ENCODE peak calls at places on chromosomes 4 and X, in ten cellular contexts. M, C, I, K, W, Q, D, G, S and H are unnamed samples.

GRCh38 chr4:75180217-75180616 is 247.3 kb downstream of the PARM1 start:
- DNase-seq in S (no peak), D (no peak), C (no peak), G (no peak), K (no peak), I (no peak), Q (no peak), M (no peak), W (no peak), H (no peak)

GRCh38 chr4:55503164-55503563 is 43.5 kb downstream of the CLOCK start:
- DNase-seq in D (peak; percentile 62), G (peak; percentile 70), M (no peak), I (no peak), K (no peak), C (no peak), Q (no peak), W (no peak), S (no peak), H (no peak)

GRCh38 chr4:98685225-98686045 is 27.0 kb upstream of the TSPAN5 start:
- DNase-seq in D (no peak), S (no peak), K (no peak), G (no peak), Q (peak; percentile 53), W (no peak), M (no peak), C (no peak), I (no peak), H (no peak)

GRCh38 chr4:184318852-184319251 is 101.2 kb upstream of the ENPP6 start:
- DNase-seq in Q (peak; percentile 66), S (no peak), D (no peak), G (no peak), K (no peak), C (no peak), W (no peak), I (no peak), M (no peak), H (no peak)

GRCh38 chr4:113534698-113535097 is 226.8 kb downstream of the CAMK2D start:
- DNase-seq in G (no peak), Q (no peak), S (no peak), K (no peak), D (peak; percentile 67), C (no peak), I (no peak), W (no peak), M (no peak), H (no peak)

GRCh38 chrX:45806410-45807121 is 605.9 kb upstream of the DIPK2B start:
- DNase-seq in W (no peak), M (no peak), K (no peak), C (peak; percentile 40), G (peak; percentile 69), Q (no peak), D (peak; percentile 74), I (no peak), S (no peak), H (no peak)

GRCh38 chr4:174828845-174829701 is at the start of gene GLRA3:
- DNase-seq in M (no peak), W (peak; percentile 67), C (peak; percentile 89), K (peak; percentile 44), G (peak; percentile 17), Q (no peak), D (peak; percentile 70), S (peak; percentile 11), I (peak; percentile 67), H (peak; percentile 81)

GRCh38 chr4:185912779-185913178 is 100.8 kb upstream of the SORBS2 start:
- DNase-seq in Q (no peak), G (peak; percentile 33), K (no peak), W (no peak), C (no peak), D (peak; percentile 73), S (no peak), M (no peak), I (no peak), H (no peak)

GRCh38 chr4:629636-629915 is 4.2 kb downstream of the PDE6B start:
- DNase-seq in M (no peak), K (no peak), I (no peak), G (no peak), W (peak; percentile 28), C (no peak), D (no peak), S (no peak), Q (no peak), H (no peak)

GRCh38 chr4:183960021-183960420 is 54.9 kb downstream of the STOX2 start:
- DNase-seq in K (no peak), I (peak; percentile 17), W (no peak), G (peak; percentile 56), M (no peak), D (peak; percentile 19), C (peak; percentile 34), S (peak; percentile 21), Q (no peak), H (no peak)

GRCh38 chrX:63656871-63657580 is 128.0 kb downstream of the ARHGEF9 start:
- DNase-seq in K (peak; percentile 54), W (no peak), C (no peak), G (peak; percentile 19), S (peak; percentile 4), I (no peak), M (peak; percentile 20), D (peak; percentile 39), Q (no peak), H (no peak)

GRCh38 chrX:11664211-11664888 is 1.4 kb downstream of the ARHGAP6 start:
- DNase-seq in G (no peak), I (no peak), C (peak; percentile 14), W (no peak), Q (no peak), K (peak; percentile 38), D (peak; percentile 36), M (no peak), S (peak; percentile 21), H (no peak)

GRCh38 chr4:60926624-60927023 is 273.5 kb upstream of the ADGRL3 start:
- DNase-seq in S (no peak), Q (no peak), W (no peak), G (no peak), K (no peak), M (no peak), D (no peak), C (no peak), I (no peak), H (no peak)

GRCh38 chr4:173525118-173526033 is 4.7 kb downstream of the HAND2 start:
- DNase-seq in Q (peak; percentile 92), G (no peak), C (peak; percentile 59), D (peak; percentile 52), M (no peak), I (no peak), W (no peak), S (peak; percentile 56), K (peak; percentile 43), H (peak; percentile 66)

GRCh38 chr4:89142691-89143669 is 31.6 kb downstream of the TIGD2 start:
- DNase-seq in G (no peak), D (no peak), I (no peak), S (no peak), Q (no peak), M (no peak), C (no peak), K (no peak), W (no peak), H (no peak)

GRCh38 chr4:39326468-39326960 is 39.6 kb downstream of the RFC1 start:
- DNase-seq in Q (no peak), D (no peak), I (no peak), K (no peak), M (no peak), W (no peak), S (no peak), C (no peak), G (no peak), H (no peak)
- H3K4me1 ChIP-seq in Q (no peaks in the 10 kb centered on the region), D (peaks cover 11% of the 10 kb centered on the region), I (peaks cover 21% of the 10 kb centered on the region), K (no peaks in the 10 kb centered on the region), M (no peaks in the 10 kb centered on the region), W (no peaks in the 10 kb centered on the region), S (no peaks in the 10 kb centered on the region), C (no peaks in the 10 kb centered on the region), G (no peaks in the 10 kb centered on the region), H (no peaks in the 10 kb centered on the region)

GRCh38 chr4:169060396-169061081 is 50.5 kb upstream of the CBR4 start:
- DNase-seq in I (no peak), Q (no peak), W (no peak), M (no peak), G (no peak), K (peak; percentile 55), D (peak; percentile 15), S (no peak), C (no peak), H (no peak)
- H3K4me1 ChIP-seq in I (peaks cover 15% of the 10 kb centered on the region), Q (peaks cover 30% of the 10 kb centered on the region), W (peaks cover 10% of the 10 kb centered on the region), M (no peaks in the 10 kb centered on the region), G (peaks cover 16% of the 10 kb centered on the region), K (peaks cover 3% of the 10 kb centered on the region), D (peaks cover 47% of the 10 kb centered on the region), S (peaks cover 25% of the 10 kb centered on the region), C (peaks cover 11% of the 10 kb centered on the region), H (no peaks in the 10 kb centered on the region)

DNA sequence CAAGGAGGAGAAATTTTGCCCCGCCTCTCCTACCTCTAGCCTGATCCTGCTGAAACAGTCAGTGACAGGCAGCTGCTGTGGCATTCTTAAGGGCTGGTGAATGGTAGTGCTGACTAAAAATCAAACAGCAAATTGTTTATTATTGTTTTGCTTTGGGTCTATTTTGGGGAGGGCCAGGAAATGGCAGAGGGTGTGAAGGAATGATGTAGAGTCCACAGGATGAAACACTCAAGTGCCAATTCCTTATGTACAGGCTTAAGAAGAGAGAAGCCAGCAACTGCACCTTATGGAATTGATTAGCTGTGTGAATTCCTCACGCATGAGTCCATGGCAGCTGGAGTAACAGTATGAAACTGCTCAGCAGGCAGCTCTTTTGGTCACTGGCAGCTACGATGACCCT is 39.7 kb downstream of the VEGFC start:
- DNase-seq in D (peak; percentile 96), W (no peak), S (no peak), K (no peak), I (no peak), M (no peak), C (peak; percentile 7), G (peak; percentile 57), Q (no peak), H (no peak)
- H3K4me1 ChIP-seq in D (peaks cover 11% of the 10 kb centered on the region), W (no peaks in the 10 kb centered on the region), S (no peaks in the 10 kb centered on the region), K (no peaks in the 10 kb centered on the region), I (peaks cover 19% of the 10 kb centered on the region), M (no peaks in the 10 kb centered on the region), C (no peaks in the 10 kb centered on the region), G (peaks cover 5% of the 10 kb centered on the region), Q (no peaks in the 10 kb centered on the region), H (no peaks in the 10 kb centered on the region)

GRCh38 chr4:168883513-168883912 is 126.5 kb downstream of the CBR4 start:
- DNase-seq in C (no peak), I (no peak), W (no peak), G (no peak), K (no peak), M (no peak), D (peak; percentile 55), Q (no peak), S (no peak), H (no peak)

GRCh38 chr4:168884251-168885124 is 125.6 kb downstream of the CBR4 start:
- DNase-seq in G (no peak), M (no peak), C (no peak), W (no peak), Q (no peak), I (no peak), D (no peak), K (no peak), S (no peak), H (no peak)

GRCh38 chr4:168881754-168882153 is 128.3 kb downstream of the CBR4 start:
- DNase-seq in D (no peak), K (no peak), G (peak; percentile 57), M (no peak), S (no peak), Q (no peak), I (no peak), W (no peak), C (no peak), H (no peak)

GRCh38 chr4:168880811-168881595 is 129.1 kb downstream of the CBR4 start:
- DNase-seq in W (peak; percentile 49), C (no peak), M (no peak), I (no peak), K (no peak), Q (no peak), D (no peak), S (no peak), G (no peak), H (no peak)

GRCh38 chr4:168882650-168883233 is 127.3 kb downstream of the CBR4 start:
- DNase-seq in I (no peak), S (no peak), D (peak; percentile 59), C (no peak), K (no peak), M (peak; percentile 50), Q (no peak), W (peak; percentile 50), G (peak; percentile 52), H (no peak)
- H3K4me1 ChIP-seq in I (peaks cover 55% of the 10 kb centered on the region), S (peaks cover 36% of the 10 kb centered on the region), D (peaks cover 61% of the 10 kb centered on the region), C (peaks cover 24% of the 10 kb centered on the region), K (peaks cover 7% of the 10 kb centered on the region), M (peaks cover 5% of the 10 kb centered on the region), Q (peaks cover 97% of the 10 kb centered on the region), W (peaks cover 58% of the 10 kb centered on the region), G (peaks cover 35% of the 10 kb centered on the region), H (peaks cover 16% of the 10 kb centered on the region)